ENCODE peak calls at places on chromosomes 11 and 22, in eight cellular contexts. One of them, this sample, is unnamed.

GRCh38 chr11:69004411-69005182 is 8.4 kb downstream of the MRGPRF start:
- DNase-seq in A549: no peak
- DNase-seq in endothelial cell of umbilical vein: no peak
- DNase-seq in prostate gland: no peak
- DNase-seq in spleen: peak; percentile 54
- DNase-seq in sigmoid colon: peak; percentile 66
- DNase-seq in GM12878: no peak
- DNase-seq in tibial nerve: no peak
- DNase-seq in this sample: no peak

GRCh38 chr11:17972987-17973386 is 39.9 kb downstream of the SERGEF start:
- DNase-seq in A549: peak; percentile 23
- DNase-seq in endothelial cell of umbilical vein: peak; percentile 44
- DNase-seq in prostate gland: peak; percentile 44
- DNase-seq in spleen: no peak
- DNase-seq in sigmoid colon: peak; percentile 75
- DNase-seq in GM12878: no peak
- DNase-seq in tibial nerve: peak; percentile 19
- DNase-seq in this sample: peak; percentile 93

GRCh38 chr22:42077486-42078125 is 1.9 kb upstream of the SMDT1 start:
- DNase-seq in A549: no peak
- DNase-seq in endothelial cell of umbilical vein: no peak
- DNase-seq in prostate gland: no peak
- DNase-seq in spleen: peak; percentile 81
- DNase-seq in sigmoid colon: no peak
- DNase-seq in GM12878: no peak
- DNase-seq in tibial nerve: no peak
- DNase-seq in this sample: no peak

GRCh38 chr11:79675081-79675480 is 234.3 kb upstream of the TENM4 start:
- DNase-seq in A549: no peak
- DNase-seq in endothelial cell of umbilical vein: no peak
- DNase-seq in prostate gland: no peak
- DNase-seq in spleen: no peak
- DNase-seq in sigmoid colon: no peak
- DNase-seq in GM12878: no peak
- DNase-seq in tibial nerve: no peak
- DNase-seq in this sample: no peak

GRCh38 chr11:16831281-16832192 is 93.1 kb downstream of the C11orf58 start:
- DNase-seq in A549: no peak
- DNase-seq in endothelial cell of umbilical vein: no peak
- DNase-seq in prostate gland: no peak
- DNase-seq in spleen: no peak
- DNase-seq in sigmoid colon: no peak
- DNase-seq in GM12878: no peak
- DNase-seq in tibial nerve: no peak
- DNase-seq in this sample: no peak

GRCh38 chr11:65041206-65042035 is at the start of gene SAC3D1:
- DNase-seq in A549: peak; percentile 55
- DNase-seq in endothelial cell of umbilical vein: peak; percentile 78
- DNase-seq in prostate gland: no peak
- DNase-seq in spleen: no peak
- DNase-seq in sigmoid colon: no peak
- DNase-seq in GM12878: no peak
- DNase-seq in tibial nerve: no peak
- DNase-seq in this sample: peak; percentile 17

GRCh38 chr22:50218996-50219727 is 18.4 kb downstream of the SELENOO start:
- DNase-seq in A549: no peak
- DNase-seq in endothelial cell of umbilical vein: peak; percentile 78
- DNase-seq in prostate gland: peak; percentile 97
- DNase-seq in spleen: no peak
- DNase-seq in sigmoid colon: peak; percentile 97
- DNase-seq in GM12878: no peak
- DNase-seq in tibial nerve: peak; percentile 73
- DNase-seq in this sample: peak; percentile 74

GRCh38 chr22:45764051-45764450 is 92.4 kb downstream of the ATXN10 start:
- DNase-seq in A549: no peak
- DNase-seq in endothelial cell of umbilical vein: no peak
- DNase-seq in prostate gland: no peak
- DNase-seq in spleen: no peak
- DNase-seq in sigmoid colon: no peak
- DNase-seq in GM12878: no peak
- DNase-seq in tibial nerve: no peak
- DNase-seq in this sample: no peak

GRCh38 chr11:101176381-101176780 is 46.8 kb upstream of the PGR start:
- DNase-seq in A549: no peak
- DNase-seq in endothelial cell of umbilical vein: no peak
- DNase-seq in prostate gland: no peak
- DNase-seq in spleen: no peak
- DNase-seq in sigmoid colon: no peak
- DNase-seq in GM12878: no peak
- DNase-seq in tibial nerve: no peak
- DNase-seq in this sample: no peak

GRCh38 chr11:3840289-3840869 is 380 bp downstream of the RHOG start:
- DNase-seq in A549: no peak
- DNase-seq in endothelial cell of umbilical vein: peak; percentile 60
- DNase-seq in prostate gland: no peak
- DNase-seq in spleen: peak; percentile 86
- DNase-seq in sigmoid colon: no peak
- DNase-seq in GM12878: no peak
- DNase-seq in tibial nerve: peak; percentile 38
- DNase-seq in this sample: no peak

GRCh38 chr22:29715240-29715639 is 4.6 kb upstream of the CABP7 start:
- DNase-seq in A549: no peak
- DNase-seq in endothelial cell of umbilical vein: no peak
- DNase-seq in prostate gland: no peak
- DNase-seq in spleen: no peak
- DNase-seq in sigmoid colon: no peak
- DNase-seq in GM12878: no peak
- DNase-seq in tibial nerve: no peak
- DNase-seq in this sample: no peak

GRCh38 chr11:8268530-8269461 is 5.1 kb upstream of the LMO1 start:
- DNase-seq in A549: no peak
- DNase-seq in endothelial cell of umbilical vein: no peak
- DNase-seq in prostate gland: no peak
- DNase-seq in spleen: peak; percentile 74
- DNase-seq in sigmoid colon: peak; percentile 47
- DNase-seq in GM12878: no peak
- DNase-seq in tibial nerve: no peak
- DNase-seq in this sample: no peak

GRCh38 chr22:37568448-37569008 is 8.2 kb downstream of the CDC42EP1 start:
- DNase-seq in A549: no peak
- DNase-seq in endothelial cell of umbilical vein: no peak
- DNase-seq in prostate gland: no peak
- DNase-seq in spleen: no peak
- DNase-seq in sigmoid colon: no peak
- DNase-seq in GM12878: no peak
- DNase-seq in tibial nerve: no peak
- DNase-seq in this sample: no peak

GRCh38 chr22:37570661-37570976 is 9.3 kb downstream of the LGALS2 start:
- DNase-seq in A549: no peak
- DNase-seq in endothelial cell of umbilical vein: no peak
- DNase-seq in prostate gland: no peak
- DNase-seq in spleen: no peak
- DNase-seq in sigmoid colon: no peak
- DNase-seq in GM12878: no peak
- DNase-seq in tibial nerve: no peak
- DNase-seq in this sample: no peak

GRCh38 chr22:37567991-37568390 is 7.7 kb downstream of the CDC42EP1 start:
- DNase-seq in A549: no peak
- DNase-seq in endothelial cell of umbilical vein: no peak
- DNase-seq in prostate gland: no peak
- DNase-seq in spleen: no peak
- DNase-seq in sigmoid colon: no peak
- DNase-seq in GM12878: no peak
- DNase-seq in tibial nerve: no peak
- DNase-seq in this sample: no peak

GRCh38 chr22:37569921-37570660 is 9.8 kb downstream of the LGALS2 start:
- DNase-seq in A549: no peak
- DNase-seq in endothelial cell of umbilical vein: no peak
- DNase-seq in prostate gland: no peak
- DNase-seq in spleen: no peak
- DNase-seq in sigmoid colon: no peak
- DNase-seq in GM12878: no peak
- DNase-seq in tibial nerve: no peak
- DNase-seq in this sample: no peak

DNA sequence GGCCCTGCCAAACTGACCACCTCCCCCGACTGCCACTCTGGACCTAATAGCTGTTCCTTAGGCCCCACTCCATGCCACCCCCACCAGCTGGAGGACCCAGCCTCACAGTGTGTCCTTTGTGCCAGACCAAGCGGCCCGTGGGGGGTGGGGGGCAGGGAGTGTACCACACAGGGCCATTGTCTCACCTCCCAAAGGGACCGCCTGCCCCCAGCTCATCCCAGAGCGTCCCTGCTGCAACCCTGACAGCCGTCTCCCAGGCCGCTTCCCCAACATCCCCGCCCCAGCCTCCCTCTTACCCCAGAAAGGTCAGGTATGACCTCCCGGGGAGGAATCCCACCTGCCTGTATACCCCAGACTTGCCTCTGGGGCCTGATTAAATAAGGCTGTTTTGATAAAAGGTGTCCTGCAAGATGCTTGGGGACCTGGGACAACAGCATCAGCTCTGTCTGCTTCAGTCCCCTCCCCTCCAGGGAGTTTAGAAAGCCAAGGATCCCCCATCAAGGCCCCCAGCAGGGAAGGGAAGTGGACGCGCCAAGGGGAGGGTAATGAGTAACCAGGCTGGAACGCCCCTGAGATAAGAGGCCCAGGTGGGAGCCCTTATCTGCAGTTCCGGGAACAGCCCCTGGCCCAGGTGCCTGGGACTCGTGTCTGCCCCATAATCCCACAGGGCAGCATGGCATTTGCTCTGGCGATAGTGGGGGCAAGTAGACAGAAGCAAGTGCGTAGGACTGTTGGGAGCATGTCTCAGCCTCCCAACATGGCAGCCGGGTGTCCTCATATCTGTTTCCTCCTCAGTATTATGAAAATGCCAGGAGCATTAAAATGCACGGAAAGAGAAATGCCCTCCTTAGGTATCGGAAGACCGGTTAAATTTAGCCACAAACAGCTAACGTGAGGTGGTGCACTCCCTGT is 9.0 kb downstream of the CDC42EP1 start:
- DNase-seq in A549: no peak
- DNase-seq in endothelial cell of umbilical vein: no peak
- DNase-seq in prostate gland: no peak
- DNase-seq in spleen: no peak
- DNase-seq in sigmoid colon: no peak
- DNase-seq in GM12878: no peak
- DNase-seq in tibial nerve: no peak
- DNase-seq in this sample: no peak
- TF ChIP-seq POLR2A in A549: no peak
- TF ChIP-seq POLR2A in endothelial cell of umbilical vein: peak; percentile 40
- TF ChIP-seq POLR2A in prostate gland: no peak
- TF ChIP-seq POLR2A in spleen: no peak
- TF ChIP-seq POLR2A in sigmoid colon: no peak
- TF ChIP-seq POLR2A in GM12878: no peak
- TF ChIP-seq POLR2A in tibial nerve: no peak
- TF ChIP-seq POLR2A in this sample: no peak

DNA sequence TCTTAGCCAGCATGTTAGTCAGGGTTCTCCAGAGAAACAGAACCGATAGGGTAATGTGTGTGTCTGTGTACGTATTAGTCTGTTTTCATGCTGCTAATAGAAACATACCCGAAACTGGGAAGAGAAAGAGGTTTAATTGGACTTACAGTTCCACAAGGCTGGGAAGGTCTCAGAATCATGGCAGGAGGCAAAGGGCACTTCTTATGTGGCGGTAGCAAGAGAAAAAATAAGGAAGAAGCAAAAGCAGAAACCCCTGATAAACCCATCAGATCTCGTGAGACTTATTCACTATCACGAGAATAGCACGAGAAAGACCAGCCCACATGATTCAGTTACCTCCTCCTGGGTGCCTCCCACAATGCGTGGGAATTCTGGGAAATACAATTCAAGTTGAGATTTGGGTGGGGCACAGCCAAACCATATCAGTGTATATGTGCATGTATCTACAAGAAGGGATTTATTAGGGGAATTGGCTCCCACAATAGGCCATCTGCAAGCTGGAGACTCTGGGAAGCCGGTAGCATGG is 173.7 kb upstream of the NECTIN1 start:
- DNase-seq in A549: no peak
- DNase-seq in endothelial cell of umbilical vein: no peak
- DNase-seq in prostate gland: no peak
- DNase-seq in spleen: peak; percentile 1
- DNase-seq in sigmoid colon: no peak
- DNase-seq in GM12878: no peak
- DNase-seq in tibial nerve: no peak
- DNase-seq in this sample: no peak
- TF ChIP-seq POLR2A in A549: no peak
- TF ChIP-seq POLR2A in endothelial cell of umbilical vein: no peak
- TF ChIP-seq POLR2A in prostate gland: no peak
- TF ChIP-seq POLR2A in spleen: no peak
- TF ChIP-seq POLR2A in sigmoid colon: no peak
- TF ChIP-seq POLR2A in GM12878: no peak
- TF ChIP-seq POLR2A in tibial nerve: no peak
- TF ChIP-seq POLR2A in this sample: no peak

GRCh38 chr11:83371489-83371888 is 85.3 kb upstream of the CCDC90B start:
- DNase-seq in A549: no peak
- DNase-seq in endothelial cell of umbilical vein: no peak
- DNase-seq in prostate gland: no peak
- DNase-seq in spleen: no peak
- DNase-seq in sigmoid colon: no peak
- DNase-seq in GM12878: no peak
- DNase-seq in tibial nerve: no peak
- DNase-seq in this sample: no peak
- TF ChIP-seq POLR2A in A549: no peak
- TF ChIP-seq POLR2A in endothelial cell of umbilical vein: no peak
- TF ChIP-seq POLR2A in prostate gland: no peak
- TF ChIP-seq POLR2A in spleen: no peak
- TF ChIP-seq POLR2A in sigmoid colon: no peak
- TF ChIP-seq POLR2A in GM12878: no peak
- TF ChIP-seq POLR2A in tibial nerve: no peak
- TF ChIP-seq POLR2A in this sample: no peak

DNA sequence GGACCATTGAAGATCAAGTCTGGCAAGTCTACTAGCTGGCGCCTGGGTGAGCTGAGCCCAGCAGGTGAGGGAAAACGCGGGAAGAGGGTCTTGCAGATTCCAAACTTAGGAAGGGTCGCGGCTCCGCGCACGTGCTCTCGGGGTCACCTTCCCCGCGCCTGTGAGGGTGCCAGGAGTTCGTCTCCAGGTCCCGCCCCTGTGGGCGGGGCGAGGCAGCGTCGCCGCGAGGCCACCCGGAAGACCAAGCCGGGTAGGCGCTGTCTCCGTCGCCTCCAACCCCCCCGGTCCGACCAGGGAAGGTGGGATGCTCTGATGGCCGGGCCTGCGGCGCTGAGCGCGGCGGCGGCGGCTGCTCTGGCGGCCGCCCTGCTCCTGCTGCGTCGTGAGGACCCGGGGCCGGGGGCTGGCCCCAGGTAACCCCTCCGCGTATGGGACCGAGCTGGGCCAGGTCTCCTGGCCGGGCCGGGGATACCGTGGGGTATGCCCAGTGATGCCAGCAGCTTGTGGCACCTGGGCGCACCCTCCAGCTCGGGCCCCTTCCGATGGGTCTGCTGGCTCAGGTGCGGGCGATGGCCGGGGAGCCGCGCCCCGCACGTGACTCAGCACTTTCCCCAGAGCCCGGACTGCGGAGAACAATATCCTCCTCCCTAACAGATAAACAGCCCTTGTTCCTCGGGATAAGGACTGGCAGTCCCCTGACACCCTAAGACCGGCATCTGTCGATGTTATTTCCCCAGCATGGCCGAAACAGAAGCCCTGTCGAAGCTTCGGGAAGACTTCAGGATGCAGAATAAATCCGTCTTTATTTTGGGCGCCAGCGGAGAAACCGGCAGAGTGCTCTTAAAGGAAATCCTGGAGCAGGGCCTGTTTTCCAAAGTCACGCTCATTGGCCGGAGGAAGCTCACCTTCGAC is at the start of gene HTATIP2:
- DNase-seq in A549: peak; percentile 66
- DNase-seq in endothelial cell of umbilical vein: peak; percentile 69
- DNase-seq in prostate gland: peak; percentile 54
- DNase-seq in spleen: peak; percentile 96
- DNase-seq in sigmoid colon: peak; percentile 84
- DNase-seq in GM12878: no peak
- DNase-seq in tibial nerve: peak; percentile 63
- DNase-seq in this sample: peak; percentile 33
- TF ChIP-seq POLR2A in A549: peak; percentile 58
- TF ChIP-seq POLR2A in endothelial cell of umbilical vein: peak; percentile 34
- TF ChIP-seq POLR2A in prostate gland: peak; percentile 62
- TF ChIP-seq POLR2A in spleen: no peak
- TF ChIP-seq POLR2A in sigmoid colon: no peak
- TF ChIP-seq POLR2A in GM12878: peak; percentile 90
- TF ChIP-seq POLR2A in tibial nerve: peak; percentile 54
- TF ChIP-seq POLR2A in this sample: no peak

This sample was measured in IMR-90.